ENCODE peak calls at places on chromosome 3, in seven cellular contexts. P, G, J, U, I, V and R are unnamed samples. For H3K27me3, the result is how much of the 10 kb centered on the place peaks cover.

GRCh38 chr3:58006661-58007060 is 1.6 kb upstream of the FLNB start:
- DNase-seq in P (peak), G (no peak), J (no peak), U (no peak), I (no peak), V (no peak), R (no peak)

GRCh38 chr3:64612082-64612860 is 75.5 kb downstream of the ADAMTS9 start:
- DNase-seq in P (peak), G (no peak), J (no peak), U (no peak), I (no peak), V (no peak), R (no peak)

GRCh38 chr3:181017690-181018089 is 28.2 kb upstream of the DNAJC19 start:
- DNase-seq in P (no peak), G (no peak), J (no peak), U (no peak), I (no peak), V (no peak), R (no peak)

GRCh38 chr3:63864008-63864871 is 573 bp downstream of the ATXN7 start:
- DNase-seq in P (peak), G (no peak), J (no peak), U (peak), I (no peak), V (no peak), R (peak)

GRCh38 chr3:30777426-30777825 is 117.0 kb downstream of the GADL1 start:
- DNase-seq in P (peak), G (no peak), J (no peak), U (no peak), I (no peak), V (no peak), R (no peak)

GRCh38 chr3:134496481-134497071 is 10.7 kb downstream of the CEP63 start:
- DNase-seq in P (no peak), G (no peak), J (no peak), U (no peak), I (no peak), V (no peak), R (no peak)

GRCh38 chr3:38521391-38521987 is 25.3 kb downstream of the EXOG start:
- DNase-seq in P (peak), G (peak), J (peak), U (no peak), I (peak), V (peak), R (peak)

GRCh38 chr3:167918686-167919085 is 177.0 kb downstream of the GOLIM4 start:
- DNase-seq in P (no peak), G (no peak), J (no peak), U (no peak), I (peak), V (no peak), R (no peak)

GRCh38 chr3:117616213-117616612 is 906.6 kb downstream of the TUSC7 start:
- DNase-seq in P (no peak), G (no peak), J (no peak), U (no peak), I (no peak), V (no peak), R (no peak)

GRCh38 chr3:45054196-45054857 is 28.2 kb downstream of the CLEC3B start:
- DNase-seq in P (no peak), G (no peak), J (no peak), U (no peak), I (no peak), V (no peak), R (no peak)

DNA sequence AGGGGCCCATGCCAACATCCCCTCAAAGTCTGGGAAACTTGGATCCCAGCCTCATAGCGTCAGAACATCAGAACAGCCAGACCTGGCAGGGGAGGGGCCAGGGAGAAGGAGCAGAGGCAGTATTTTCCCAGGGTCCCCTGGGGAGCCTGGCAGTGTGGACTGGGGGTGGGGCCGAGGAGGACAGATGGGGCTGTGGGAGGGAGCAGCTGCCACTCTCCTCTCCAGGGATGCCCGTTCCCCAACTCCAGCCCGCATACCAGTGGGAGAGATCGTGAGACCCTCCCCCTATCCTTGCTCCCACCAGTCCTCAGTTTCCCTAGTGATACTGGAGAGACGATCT is 6.5 kb upstream of the DNAJB8 start:
- DNase-seq in P (peak), G (no peak), J (no peak), U (no peak), I (no peak), V (no peak), R (no peak)
- H3K27me3 ChIP-seq in P (under half), G (under half), J (under half), U (under half), I (under half), V (under half), R (under half)

DNA sequence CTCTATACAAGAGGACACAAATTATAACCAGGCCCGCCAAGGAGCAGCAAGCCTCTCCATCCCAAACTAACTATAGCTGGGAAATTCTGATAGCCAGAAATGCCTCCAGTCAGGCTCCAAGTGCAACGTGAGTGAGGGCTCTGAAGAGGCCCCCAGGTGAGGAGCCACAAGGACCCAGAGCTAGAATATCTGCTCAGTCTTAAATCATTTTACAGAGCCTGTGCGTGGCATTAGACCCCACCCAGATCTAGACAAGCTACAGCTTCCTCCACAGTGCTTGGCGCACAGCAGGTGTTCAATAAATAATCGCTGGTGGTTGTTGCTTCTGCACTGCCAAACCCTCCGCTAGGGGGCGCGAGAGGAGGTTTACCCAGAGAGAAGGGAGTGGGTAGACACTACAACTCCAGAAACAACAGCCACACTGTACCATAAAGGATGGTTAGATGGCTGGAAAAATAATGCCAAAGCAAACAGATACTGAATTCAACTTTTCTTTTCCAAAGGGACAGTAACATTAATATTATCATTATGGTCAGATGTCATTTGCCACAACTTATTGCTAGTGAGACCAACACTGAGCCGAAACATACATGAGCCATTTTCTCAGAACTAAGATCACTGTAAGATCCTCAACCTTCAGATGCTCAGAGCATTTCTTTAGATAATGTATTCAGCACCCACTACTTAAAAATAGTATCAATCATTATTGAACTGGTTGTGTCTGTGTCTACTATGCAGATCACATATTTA is 44.5 kb downstream of the ZIC4 start:
- DNase-seq in P (peak), G (no peak), J (no peak), U (peak), I (peak), V (peak), R (no peak)
- H3K27me3 ChIP-seq in P (under half), G (under half), J (under half), U (under half), I (under half), V (under half), R (under half)

GRCh38 chr3:149534671-149535394 is 60.3 kb downstream of the TM4SF4 start:
- DNase-seq in P (no peak), G (no peak), J (peak), U (no peak), I (no peak), V (no peak), R (no peak)
- H3K27me3 ChIP-seq in P (under half), G (under half), J (under half), U (under half), I (under half), V (under half), R (under half)

GRCh38 chr3:53900666-53901331 is 9.1 kb upstream of the SELENOK start:
- DNase-seq in P (no peak), G (no peak), J (no peak), U (no peak), I (no peak), V (no peak), R (no peak)
- H3K27me3 ChIP-seq in P (under half), G (under half), J (under half), U (under half), I (under half), V (under half), R (under half)

GRCh38 chr3:147377412-147378185 is 28.7 kb downstream of the ZIC4 start:
- DNase-seq in P (no peak), G (no peak), J (no peak), U (no peak), I (no peak), V (no peak), R (no peak)
- H3K27me3 ChIP-seq in P (under half), G (half or more), J (under half), U (under half), I (under half), V (under half), R (under half)

GRCh38 chr3:14281053-14281452 is 102.4 kb downstream of the LSM3 start:
- DNase-seq in P (no peak), G (no peak), J (no peak), U (no peak), I (no peak), V (no peak), R (no peak)
- H3K27me3 ChIP-seq in P (under half), G (under half), J (under half), U (under half), I (under half), V (under half), R (under half)

GRCh38 chr3:33099109-33099645 is 2.2 kb upstream of the GLB1 start:
- DNase-seq in P (no peak), G (no peak), J (no peak), U (no peak), I (no peak), V (no peak), R (no peak)

GRCh38 chr3:33099701-33100100 is 2.8 kb upstream of the GLB1 start:
- DNase-seq in P (no peak), G (no peak), J (no peak), U (no peak), I (no peak), V (no peak), R (no peak)

GRCh38 chr3:33093847-33094246 is 3.1 kb downstream of the GLB1 start:
- DNase-seq in P (no peak), G (no peak), J (no peak), U (no peak), I (no peak), V (no peak), R (no peak)

GRCh38 chr3:33092496-33093254 is 4.3 kb downstream of the GLB1 start:
- DNase-seq in P (no peak), G (no peak), J (no peak), U (no peak), I (no peak), V (no peak), R (no peak)

GRCh38 chr3:33096103-33096868 is 660 bp downstream of the GLB1 start:
- DNase-seq in P (peak), G (no peak), J (peak), U (peak), I (no peak), V (no peak), R (peak)
- H3K27me3 ChIP-seq in P (under half), G (under half), J (under half), U (under half), I (under half), V (under half), R (under half)

GRCh38 chr3:13891017-13891392 is 11.1 kb upstream of the WNT7A start:
- DNase-seq in P (no peak), G (no peak), J (no peak), U (no peak), I (no peak), V (no peak), R (no peak)

GRCh38 chr3:13890377-13891016 is 10.6 kb upstream of the WNT7A start:
- DNase-seq in P (no peak), G (peak), J (no peak), U (no peak), I (no peak), V (no peak), R (no peak)

GRCh38 chr3:13894096-13894811 is 14.4 kb upstream of the WNT7A start:
- DNase-seq in P (no peak), G (no peak), J (no peak), U (no peak), I (no peak), V (no peak), R (no peak)

GRCh38 chr3:13891492-13892073 is 11.7 kb upstream of the WNT7A start:
- DNase-seq in P (no peak), G (no peak), J (no peak), U (no peak), I (no peak), V (no peak), R (no peak)

GRCh38 chr3:13892304-13892703 is 12.4 kb upstream of the WNT7A start:
- DNase-seq in P (no peak), G (no peak), J (no peak), U (no peak), I (no peak), V (no peak), R (no peak)
- H3K27me3 ChIP-seq in P (half or more), G (under half), J (under half), U (under half), I (under half), V (under half), R (under half)

GRCh38 chr3:13661121-13661520 is 112.2 kb downstream of the FBLN2 start:
- DNase-seq in P (no peak), G (no peak), J (no peak), U (no peak), I (no peak), V (no peak), R (no peak)

GRCh38 chr3:13666227-13666619 is 117.3 kb downstream of the FBLN2 start:
- DNase-seq in P (no peak), G (no peak), J (no peak), U (no peak), I (no peak), V (no peak), R (no peak)

GRCh38 chr3:13665582-13666226 is 116.8 kb downstream of the FBLN2 start:
- DNase-seq in P (no peak), G (no peak), J (no peak), U (no peak), I (no peak), V (no peak), R (no peak)

GRCh38 chr3:13662238-13662847 is 113.4 kb downstream of the FBLN2 start:
- DNase-seq in P (no peak), G (no peak), J (no peak), U (no peak), I (no peak), V (no peak), R (no peak)

GRCh38 chr3:13663781-13664535 is 115.0 kb downstream of the FBLN2 start:
- DNase-seq in P (no peak), G (no peak), J (no peak), U (no peak), I (no peak), V (no peak), R (no peak)
- H3K27me3 ChIP-seq in P (half or more), G (under half), J (under half), U (under half), I (under half), V (under half), R (under half)

DNA sequence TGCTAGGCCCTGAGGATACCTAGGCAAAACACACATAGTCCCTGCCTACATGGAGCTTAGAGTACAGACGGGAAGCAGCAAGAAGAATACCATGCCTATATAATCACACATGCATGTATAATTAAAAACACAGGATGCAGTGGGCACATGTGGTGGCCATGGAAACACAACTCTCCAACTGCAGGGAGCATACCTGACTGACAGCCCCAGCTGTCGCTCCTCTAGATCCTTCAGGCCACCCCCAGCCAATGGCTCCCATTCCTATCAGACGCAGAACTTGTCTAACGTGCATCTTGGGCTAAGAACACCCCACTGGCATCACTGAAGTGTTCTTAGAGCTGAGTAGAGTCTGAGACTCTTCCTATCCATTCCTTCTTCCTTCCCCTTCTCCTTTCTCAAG is 125.5 kb upstream of the FRMD4B start:
- DNase-seq in P (no peak), G (no peak), J (no peak), U (no peak), I (no peak), V (no peak), R (no peak)
- H3K27me3 ChIP-seq in P (under half), G (under half), J (under half), U (under half), I (under half), V (under half), R (under half)